ENCODE peak calls at places on chromosomes 12 and 14, in ten cellular contexts. J, X, A, O, V, W, H, Q, Z and N are unnamed samples.

GRCh38 chr12:131007031-131007793 is 53.5 kb downstream of the ADGRD1 start:
- DNase-seq in J (no peak), O (no peak), V (no peak), Q (no peak), A (no peak), H (no peak), Z (peak; percentile 57), X (no peak), W (no peak), N (no peak)

GRCh38 chr14:104445832-104446381 is 133.7 kb upstream of the C14orf180 start:
- DNase-seq in A (no peak), Q (no peak), H (no peak), J (no peak), W (peak; percentile 34), Z (no peak), V (no peak), X (no peak), O (no peak), N (no peak)

GRCh38 chr14:69046468-69046867 is 67.4 kb upstream of the ACTN1 start:
- DNase-seq in Z (peak; percentile 84), O (no peak), H (no peak), J (no peak), W (no peak), X (peak; percentile 59), A (no peak), V (no peak), Q (no peak), N (no peak)

GRCh38 chr12:91743727-91744126 is 401.9 kb downstream of the BTG1 start:
- DNase-seq in X (no peak), J (no peak), O (no peak), V (no peak), A (no peak), Z (no peak), Q (no peak), H (no peak), W (no peak), N (no peak)

GRCh38 chr14:23612354-23612732 is 23.8 kb upstream of the DHRS2 start:
- DNase-seq in Q (no peak), J (no peak), V (no peak), O (no peak), W (no peak), X (no peak), Z (no peak), H (no peak), A (no peak), N (no peak)

GRCh38 chr14:70086685-70087379 is 101.9 kb downstream of the SLC8A3 start:
- DNase-seq in O (no peak), V (no peak), J (peak; percentile 7), A (peak; percentile 78), X (no peak), H (peak; percentile 37), W (peak; percentile 53), Q (no peak), Z (no peak), N (no peak)

GRCh38 chr14:91737619-91738018 is 5.7 kb upstream of the CATSPERB start:
- DNase-seq in J (no peak), Q (no peak), Z (no peak), W (no peak), X (no peak), O (no peak), H (no peak), V (no peak), A (no peak), N (no peak)

GRCh38 chr14:54133896-54134295 is 177.3 kb upstream of the BMP4 start:
- DNase-seq in Q (no peak), W (no peak), A (no peak), H (no peak), V (no peak), X (no peak), Z (no peak), J (no peak), O (no peak), N (peak; percentile 74)

GRCh38 chr14:43540948-43541347 is 966.1 kb downstream of the FSCB start:
- DNase-seq in H (peak; percentile 6), W (no peak), O (no peak), Z (no peak), V (no peak), X (no peak), Q (no peak), J (no peak), A (no peak), N (no peak)

GRCh38 chr12:119258149-119258548 is 76.4 kb upstream of the CCDC60 start:
- DNase-seq in Q (no peak), Z (peak; percentile 21), W (no peak), J (no peak), A (peak; percentile 22), O (no peak), H (no peak), X (no peak), V (no peak), N (no peak)

GRCh38 chr14:104651876-104652260 is 37.5 kb upstream of the INF2 start:
- DNase-seq in A (no peak), W (no peak), H (no peak), Q (no peak), V (no peak), X (no peak), Z (no peak), J (no peak), O (no peak), N (no peak)

GRCh38 chr12:6471992-6472366 is 1.5 kb upstream of the VAMP1 start:
- DNase-seq in Z (no peak), V (no peak), H (no peak), X (no peak), A (no peak), J (no peak), O (no peak), W (no peak), Q (no peak), N (peak; percentile 58)

GRCh38 chr12:21350975-21351374 is 16.3 kb upstream of the SLCO1A2 start:
- DNase-seq in H (no peak), Q (no peak), V (no peak), O (no peak), Z (no peak), J (no peak), X (no peak), W (no peak), A (no peak), N (no peak)

GRCh38 chr14:31930070-31930469 is 147.0 kb upstream of the ARHGAP5 start:
- DNase-seq in A (no peak), H (no peak), W (no peak), Q (no peak), X (no peak), V (no peak), Z (no peak), O (no peak), J (no peak), N (no peak)

GRCh38 chr12:92551853-92552397 is 150.9 kb upstream of the PLEKHG7 start:
- DNase-seq in X (no peak), A (no peak), O (no peak), Z (no peak), Q (no peak), W (no peak), V (no peak), J (peak; percentile 59), H (no peak), N (peak; percentile 71)

GRCh38 chr12:12683725-12684124 is 12.3 kb downstream of the GPR19 start:
- DNase-seq in O (no peak), V (no peak), Q (no peak), X (no peak), W (no peak), J (no peak), A (peak; percentile 31), H (no peak), Z (no peak), N (no peak)

GRCh38 chr14:89397569-89397968 is 19.5 kb downstream of the FOXN3 start:
- DNase-seq in H (no peak), A (no peak), O (no peak), J (no peak), Z (no peak), X (no peak), V (no peak), Q (no peak), W (no peak), N (no peak)

GRCh38 chr14:24741871-24742270 is 107.9 kb upstream of the GZMB start:
- DNase-seq in Z (no peak), X (no peak), W (no peak), V (no peak), Q (no peak), H (no peak), J (no peak), O (peak; percentile 25), A (no peak), N (peak; percentile 24)

GRCh38 chr14:102474934-102475333 is 34.6 kb downstream of the ANKRD9 start:
- DNase-seq in H (no peak), Z (peak; percentile 78), A (peak; percentile 54), Q (no peak), W (no peak), V (peak; percentile 7), X (peak; percentile 81), J (no peak), O (no peak), N (no peak)

GRCh38 chr12:124399622-124400021 is 104.7 kb downstream of the RFLNA start:
- DNase-seq in Q (no peak), W (peak; percentile 80), H (peak; percentile 71), Z (no peak), V (no peak), A (no peak), O (no peak), X (peak; percentile 61), J (peak; percentile 35), N (no peak)

GRCh38 chr14:88551936-88552565 is 2.8 kb downstream of the PTPN21 start:
- DNase-seq in X (peak; percentile 39), W (peak; percentile 53), H (peak; percentile 35), J (no peak), O (no peak), Q (no peak), A (no peak), V (no peak), Z (peak; percentile 30), N (no peak)

GRCh38 chr14:61147898-61148549 is 133.1 kb downstream of the TMEM30B start:
- DNase-seq in A (no peak), J (no peak), O (no peak), X (no peak), V (peak; percentile 98), W (no peak), Z (peak; percentile 30), H (no peak), Q (no peak), N (peak; percentile 44)

GRCh38 chr12:56873382-56873781 is 60.8 kb downstream of the SDR9C7 start:
- DNase-seq in A (no peak), O (no peak), J (no peak), V (no peak), Q (no peak), H (no peak), X (no peak), Z (no peak), W (no peak), N (peak; percentile 18)

GRCh38 chr14:101072070-101072469 is 168.5 kb upstream of the RTL1 start:
- DNase-seq in Q (no peak), X (no peak), V (no peak), O (no peak), J (no peak), W (no peak), A (no peak), H (no peak), Z (no peak), N (no peak)

GRCh38 chr12:12717586-12718381 is 616 bp downstream of the CDKN1B start:
- DNase-seq in V (no peak), X (no peak), A (peak; percentile 54), Z (peak; percentile 38), H (no peak), J (peak; percentile 43), W (peak; percentile 63), Q (no peak), O (no peak), N (no peak)

GRCh38 chr14:89000007-89000942 is 175.8 kb downstream of the TTC8 start:
- DNase-seq in O (peak; percentile 84), X (no peak), Q (no peak), W (no peak), V (peak; percentile 88), A (no peak), J (peak; percentile 34), Z (no peak), H (peak; percentile 24), N (peak; percentile 90)

GRCh38 chr12:1502441-1502785 is 92.0 kb downstream of the FBXL14 start:
- DNase-seq in X (no peak), Q (peak; percentile 23), V (no peak), J (no peak), O (no peak), Z (no peak), A (no peak), W (no peak), H (no peak), N (no peak)

GRCh38 chr12:92438641-92439396 is 264.0 kb upstream of the PLEKHG7 start:
- DNase-seq in Z (no peak), V (no peak), O (no peak), J (no peak), X (no peak), A (no peak), W (no peak), H (no peak), Q (no peak), N (no peak)